ENCODE peak calls at places on chromosomes 7 and 10, in six cellular contexts. A is stimulated activated CD4-positive, alpha-beta T cell treated with anti-CD3 and anti-CD28 coated beads, Interleukin-12 subunit alpha, Interleukin-12 subunit beta, amount 100 ng/mL, for 48 hours; U is RPMI8226; O is bronchial epithelial cell; C is HAP-1; V is sciatic nerve. Y is an unnamed sample.

GRCh38 chr7:30074422-30075030 is 46.3 kb downstream of the PLEKHA8 start:
- DNase-seq in A (no peak), U (peak), C (peak), O (peak), V (no peak), Y (peak)

GRCh38 chr10:118148245-118148644 is 101.5 kb upstream of the RAB11FIP2 start:
- DNase-seq in U (no peak), O (no peak), V (no peak), A (no peak), C (no peak), Y (no peak)

GRCh38 chr7:126776506-126776905 is 476.2 kb downstream of the GRM8 start:
- DNase-seq in V (no peak), U (no peak), O (no peak), A (no peak), C (no peak), Y (no peak)

GRCh38 chr7:107993879-107994278 is 9.1 kb downstream of the LAMB1 start:
- DNase-seq in O (no peak), A (no peak), U (no peak), V (no peak), C (no peak), Y (no peak)

GRCh38 chr7:156609010-156609877 is 31.3 kb upstream of the RNF32 start:
- DNase-seq in U (no peak), V (no peak), C (no peak), A (no peak), O (no peak), Y (no peak)

GRCh38 chr10:77844713-77845454 is 81.7 kb downstream of the DLG5 start:
- DNase-seq in C (no peak), A (no peak), U (no peak), V (no peak), O (peak), Y (no peak)

GRCh38 chr10:32981760-32982159 is 23.7 kb upstream of the ITGB1 start:
- DNase-seq in C (no peak), A (no peak), U (no peak), V (no peak), O (peak), Y (no peak)

GRCh38 chr7:44805950-44806349 is 9.5 kb downstream of the PPIA start:
- DNase-seq in A (no peak), O (no peak), V (no peak), C (no peak), U (no peak), Y (no peak)

GRCh38 chr10:61842755-61843497 is 58.6 kb upstream of the ARID5B start:
- DNase-seq in C (peak), O (peak), U (no peak), V (no peak), A (no peak), Y (no peak)